ENCODE peak calls at places on chromosomes 12 and 14, in five cellular contexts. One of them, this sample, is unnamed.

GRCh38 chr12:1656894-1657293 is 27.9 kb downstream of the WNT5B start:
- DNase-seq in H1: no peak
- DNase-seq in HEK293T: no peak
- DNase-seq in NT2/D1: no peak
- DNase-seq in HepG2: no peak
- DNase-seq in this sample: no peak

GRCh38 chr12:24822121-24822899 is 126.6 kb downstream of the BCAT1 start:
- DNase-seq in NT2/D1: no peak
- DNase-seq in HepG2: no peak
- DNase-seq in HEK293T: no peak
- DNase-seq in H1: no peak
- DNase-seq in this sample: peak

GRCh38 chr12:129579879-129580278 is 323.9 kb downstream of the TMEM132D start:
- DNase-seq in HepG2: no peak
- DNase-seq in NT2/D1: no peak
- DNase-seq in H1: no peak
- DNase-seq in HEK293T: no peak
- DNase-seq in this sample: no peak

GRCh38 chr12:8081228-8081920 is 700 bp upstream of the NECAP1 start:
- DNase-seq in H1: no peak
- DNase-seq in NT2/D1: no peak
- DNase-seq in HepG2: no peak
- DNase-seq in HEK293T: no peak
- DNase-seq in this sample: no peak

GRCh38 chr12:24551368-24551767 is 397.5 kb downstream of the BCAT1 start:
- DNase-seq in HEK293T: no peak
- DNase-seq in HepG2: peak
- DNase-seq in NT2/D1: no peak
- DNase-seq in H1: no peak
- DNase-seq in this sample: no peak

GRCh38 chr14:71932229-71932951 is at the start of gene RGS6:
- DNase-seq in NT2/D1: peak
- DNase-seq in H1: peak
- DNase-seq in HepG2: peak
- DNase-seq in HEK293T: peak
- DNase-seq in this sample: no peak

GRCh38 chr12:85874064-85874463 is at the start of gene NTS:
- DNase-seq in HepG2: no peak
- DNase-seq in H1: no peak
- DNase-seq in NT2/D1: no peak
- DNase-seq in HEK293T: no peak
- DNase-seq in this sample: no peak

GRCh38 chr12:19970116-19970515 is 398.2 kb upstream of the PDE3A start:
- DNase-seq in NT2/D1: no peak
- DNase-seq in HepG2: no peak
- DNase-seq in H1: no peak
- DNase-seq in HEK293T: no peak
- DNase-seq in this sample: no peak

GRCh38 chr12:79174656-79175055 is 310.1 kb downstream of the SYT1 start:
- DNase-seq in H1: no peak
- DNase-seq in NT2/D1: peak
- DNase-seq in HEK293T: peak
- DNase-seq in HepG2: peak
- DNase-seq in this sample: no peak

GRCh38 chr12:75818863-75819262 is 212.7 kb downstream of the PHLDA1 start:
- DNase-seq in NT2/D1: no peak
- DNase-seq in HEK293T: no peak
- DNase-seq in HepG2: no peak
- DNase-seq in H1: no peak
- DNase-seq in this sample: no peak

GRCh38 chr12:84738481-84738972 is 174.1 kb downstream of the SLC6A15 start:
- DNase-seq in HepG2: no peak
- DNase-seq in HEK293T: no peak
- DNase-seq in NT2/D1: no peak
- DNase-seq in H1: no peak
- DNase-seq in this sample: no peak

GRCh38 chr14:34502826-34503225 is 36.7 kb downstream of the EAPP start:
- DNase-seq in HEK293T: no peak
- DNase-seq in HepG2: no peak
- DNase-seq in NT2/D1: no peak
- DNase-seq in H1: no peak
- DNase-seq in this sample: no peak

GRCh38 chr12:112408621-112409020 is 784 bp downstream of the RPL6 start:
- DNase-seq in HepG2: no peak
- DNase-seq in HEK293T: no peak
- DNase-seq in H1: no peak
- DNase-seq in NT2/D1: no peak
- DNase-seq in this sample: no peak

GRCh38 chr14:85421166-85421877 is 108.6 kb upstream of the FLRT2 start:
- DNase-seq in HEK293T: no peak
- DNase-seq in H1: no peak
- DNase-seq in HepG2: no peak
- DNase-seq in NT2/D1: no peak
- DNase-seq in this sample: no peak

GRCh38 chr12:6376079-6376941 is 947 bp upstream of the SCNN1A start:
- DNase-seq in NT2/D1: peak
- DNase-seq in HepG2: peak
- DNase-seq in H1: peak
- DNase-seq in HEK293T: peak
- DNase-seq in this sample: no peak

GRCh38 chr12:123250471-123251383 is 17.5 kb downstream of the MTRFR start:
- DNase-seq in HEK293T: no peak
- DNase-seq in H1: no peak
- DNase-seq in NT2/D1: no peak
- DNase-seq in HepG2: peak
- DNase-seq in this sample: no peak

GRCh38 chr12:109464642-109465351 is 12.3 kb downstream of the KCTD10 start:
- DNase-seq in HEK293T: no peak
- DNase-seq in H1: no peak
- DNase-seq in NT2/D1: no peak
- DNase-seq in HepG2: no peak
- DNase-seq in this sample: no peak
- TF ChIP-seq SUZ12 in HEK293T: no peak
- TF ChIP-seq SUZ12 in H1: no peak
- TF ChIP-seq SUZ12 in NT2/D1: no peak
- TF ChIP-seq SUZ12 in HepG2: no peak
- TF ChIP-seq SUZ12 in this sample: no peak

GRCh38 chr14:103539056-103539825 is 10.2 kb downstream of the TRMT61A start:
- DNase-seq in HEK293T: no peak
- DNase-seq in H1: no peak
- DNase-seq in NT2/D1: no peak
- DNase-seq in HepG2: no peak
- DNase-seq in this sample: no peak
- TF ChIP-seq SUZ12 in HEK293T: no peak
- TF ChIP-seq SUZ12 in H1: no peak
- TF ChIP-seq SUZ12 in NT2/D1: no peak
- TF ChIP-seq SUZ12 in HepG2: no peak
- TF ChIP-seq SUZ12 in this sample: no peak

DNA sequence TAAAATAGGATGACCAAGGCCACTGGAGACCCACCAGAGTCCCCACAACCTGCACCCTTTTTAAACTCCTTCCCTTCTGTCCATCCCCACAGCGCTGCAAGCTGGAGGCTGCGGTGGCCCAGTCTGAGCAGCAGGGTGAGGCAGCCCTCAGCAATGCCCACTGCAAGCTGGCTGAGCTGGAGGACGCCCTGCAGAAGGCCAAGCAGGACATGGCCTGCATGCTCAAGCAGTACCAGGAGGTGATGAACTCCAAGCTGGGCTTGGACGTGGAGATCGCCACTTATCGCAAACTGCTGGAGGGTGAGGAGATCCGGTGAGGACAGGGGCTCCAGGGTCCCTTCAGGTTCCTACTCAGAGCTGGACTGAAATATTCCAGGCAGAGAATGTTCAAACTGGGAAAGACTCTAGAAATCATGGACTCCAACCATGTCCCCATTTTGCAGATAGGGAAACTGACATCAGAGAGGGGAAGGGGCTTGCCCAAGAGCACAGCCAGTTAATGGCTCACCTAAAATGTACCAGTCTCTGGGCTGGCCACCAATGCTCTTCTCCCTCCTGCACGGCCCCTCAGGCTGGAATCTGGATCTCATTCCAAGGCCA is 17.2 kb downstream of the KRT85 start:
- DNase-seq in HEK293T: no peak
- DNase-seq in NT2/D1: no peak
- DNase-seq in H1: no peak
- DNase-seq in HepG2: no peak
- DNase-seq in this sample: no peak
- TF ChIP-seq SUZ12 in HEK293T: no peak
- TF ChIP-seq SUZ12 in NT2/D1: no peak
- TF ChIP-seq SUZ12 in H1: no peak
- TF ChIP-seq SUZ12 in HepG2: no peak
- TF ChIP-seq SUZ12 in this sample: no peak

DNA sequence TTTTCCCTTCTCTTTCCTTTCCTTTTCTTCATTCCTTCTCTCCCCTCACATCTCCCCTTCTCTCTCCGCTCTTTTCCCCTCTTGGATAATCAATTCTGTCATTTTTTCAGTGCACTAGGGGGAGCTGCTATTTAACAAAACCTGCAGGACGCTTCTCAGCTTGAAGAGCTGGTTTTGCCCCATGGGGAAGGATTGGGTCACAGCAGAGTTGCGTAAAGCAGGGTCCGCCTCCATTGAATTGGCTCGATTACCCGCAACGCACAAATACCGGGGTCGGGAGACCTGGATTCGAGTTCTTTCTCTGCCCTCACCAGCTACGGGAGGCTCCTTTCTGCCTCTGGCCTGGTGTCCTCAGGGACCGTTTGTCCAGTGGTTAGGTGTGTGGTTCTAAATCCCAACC is 42.1 kb upstream of the CHGA start:
- DNase-seq in HEK293T: no peak
- DNase-seq in H1: peak
- DNase-seq in HepG2: peak
- DNase-seq in NT2/D1: no peak
- DNase-seq in this sample: no peak
- TF ChIP-seq SUZ12 in HEK293T: no peak
- TF ChIP-seq SUZ12 in H1: no peak
- TF ChIP-seq SUZ12 in HepG2: no peak
- TF ChIP-seq SUZ12 in NT2/D1: no peak
- TF ChIP-seq SUZ12 in this sample: no peak

DNA sequence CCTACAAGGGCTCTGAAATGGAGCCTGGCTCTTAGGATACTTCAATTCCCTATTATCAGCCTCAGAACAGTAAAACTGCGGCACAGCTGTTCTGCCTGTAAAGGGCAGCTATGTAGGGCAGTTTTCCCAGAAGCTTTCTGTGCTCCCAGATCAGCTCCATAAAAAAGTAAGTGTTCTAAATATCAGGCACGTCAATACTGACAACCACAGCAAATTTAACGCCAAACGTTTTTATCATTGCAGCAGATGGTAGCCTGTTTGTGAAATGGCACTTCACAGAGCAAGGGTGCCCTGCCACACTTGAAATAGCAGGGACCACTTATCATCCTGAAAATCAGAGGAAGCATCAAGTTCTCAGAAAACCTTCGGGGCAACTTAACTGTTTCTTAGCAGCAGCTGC is 54.8 kb upstream of the PTHLH start:
- DNase-seq in NT2/D1: no peak
- DNase-seq in H1: no peak
- DNase-seq in HepG2: no peak
- DNase-seq in HEK293T: no peak
- DNase-seq in this sample: no peak
- TF ChIP-seq SUZ12 in NT2/D1: no peak
- TF ChIP-seq SUZ12 in H1: no peak
- TF ChIP-seq SUZ12 in HepG2: no peak
- TF ChIP-seq SUZ12 in HEK293T: no peak
- TF ChIP-seq SUZ12 in this sample: no peak